ENCODE peak calls at places on chromosomes 13 and 19, in seven cellular contexts. One of them, this sample, is unnamed.

GRCh38 chr13:100108913-100109507 is 20.1 kb downstream of the PCCA start:
- DNase-seq in choroid plexus epithelial cell: no peak
- DNase-seq in NCI-H510A: no peak
- DNase-seq in ACHN: peak
- DNase-seq in ELR: peak
- DNase-seq in fibroblast of lung: no peak
- DNase-seq in activated T-helper 2 cell treated with anti-CD3 and anti-CD28 coated beads, Interferon-gamma antibody, Interleukin-2, Interleukin-4, amounts not matched to agents 10 μg/mL and 5 μg/mL and 100 μg/mL, durations not matched to agents 14 hours and 24 hours and 36 hours: no peak
- DNase-seq in this sample: no peak

GRCh38 chr19:43754312-43754561 is 525 bp downstream of the SMG9 start:
- DNase-seq in fibroblast of lung: no peak
- DNase-seq in ELR: no peak
- DNase-seq in activated T-helper 2 cell treated with anti-CD3 and anti-CD28 coated beads, Interferon-gamma antibody, Interleukin-2, Interleukin-4, amounts not matched to agents 10 μg/mL and 5 μg/mL and 100 μg/mL, durations not matched to agents 14 hours and 24 hours and 36 hours: no peak
- DNase-seq in NCI-H510A: no peak
- DNase-seq in ACHN: no peak
- DNase-seq in choroid plexus epithelial cell: no peak
- DNase-seq in this sample: no peak

GRCh38 chr19:43470288-43470687 is 4.9 kb upstream of the LYPD3 start:
- DNase-seq in activated T-helper 2 cell treated with anti-CD3 and anti-CD28 coated beads, Interferon-gamma antibody, Interleukin-2, Interleukin-4, amounts not matched to agents 10 μg/mL and 5 μg/mL and 100 μg/mL, durations not matched to agents 14 hours and 24 hours and 36 hours: no peak
- DNase-seq in NCI-H510A: no peak
- DNase-seq in choroid plexus epithelial cell: peak
- DNase-seq in ELR: peak
- DNase-seq in ACHN: no peak
- DNase-seq in fibroblast of lung: peak
- DNase-seq in this sample: no peak

GRCh38 chr19:42693760-42694350 is 46.4 kb downstream of the PSG3 start:
- DNase-seq in fibroblast of lung: peak
- DNase-seq in activated T-helper 2 cell treated with anti-CD3 and anti-CD28 coated beads, Interferon-gamma antibody, Interleukin-2, Interleukin-4, amounts not matched to agents 10 μg/mL and 5 μg/mL and 100 μg/mL, durations not matched to agents 14 hours and 24 hours and 36 hours: no peak
- DNase-seq in ACHN: peak
- DNase-seq in choroid plexus epithelial cell: peak
- DNase-seq in NCI-H510A: no peak
- DNase-seq in ELR: peak
- DNase-seq in this sample: peak

GRCh38 chr13:102399791-102400618 is 1.8 kb downstream of the FGF14 start:
- DNase-seq in ACHN: peak
- DNase-seq in ELR: no peak
- DNase-seq in fibroblast of lung: peak
- DNase-seq in choroid plexus epithelial cell: no peak
- DNase-seq in activated T-helper 2 cell treated with anti-CD3 and anti-CD28 coated beads, Interferon-gamma antibody, Interleukin-2, Interleukin-4, amounts not matched to agents 10 μg/mL and 5 μg/mL and 100 μg/mL, durations not matched to agents 14 hours and 24 hours and 36 hours: no peak
- DNase-seq in NCI-H510A: no peak
- DNase-seq in this sample: no peak

GRCh38 chr19:10112895-10113591 is 1.6 kb downstream of the P2RY11 start:
- DNase-seq in NCI-H510A: no peak
- DNase-seq in choroid plexus epithelial cell: peak
- DNase-seq in fibroblast of lung: no peak
- DNase-seq in activated T-helper 2 cell treated with anti-CD3 and anti-CD28 coated beads, Interferon-gamma antibody, Interleukin-2, Interleukin-4, amounts not matched to agents 10 μg/mL and 5 μg/mL and 100 μg/mL, durations not matched to agents 14 hours and 24 hours and 36 hours: peak
- DNase-seq in ACHN: no peak
- DNase-seq in ELR: peak
- DNase-seq in this sample: peak

GRCh38 chr13:101514695-101515275 is 62.3 kb downstream of the ITGBL1 start:
- DNase-seq in activated T-helper 2 cell treated with anti-CD3 and anti-CD28 coated beads, Interferon-gamma antibody, Interleukin-2, Interleukin-4, amounts not matched to agents 10 μg/mL and 5 μg/mL and 100 μg/mL, durations not matched to agents 14 hours and 24 hours and 36 hours: no peak
- DNase-seq in fibroblast of lung: peak
- DNase-seq in NCI-H510A: peak
- DNase-seq in ELR: peak
- DNase-seq in ACHN: peak
- DNase-seq in choroid plexus epithelial cell: peak
- DNase-seq in this sample: peak

GRCh38 chr13:20370815-20371421 is 138.8 kb upstream of the GJB6 start:
- DNase-seq in choroid plexus epithelial cell: no peak
- DNase-seq in ACHN: no peak
- DNase-seq in fibroblast of lung: no peak
- DNase-seq in NCI-H510A: no peak
- DNase-seq in ELR: no peak
- DNase-seq in activated T-helper 2 cell treated with anti-CD3 and anti-CD28 coated beads, Interferon-gamma antibody, Interleukin-2, Interleukin-4, amounts not matched to agents 10 μg/mL and 5 μg/mL and 100 μg/mL, durations not matched to agents 14 hours and 24 hours and 36 hours: no peak
- DNase-seq in this sample: peak

GRCh38 chr19:3175761-3176714 is 2.5 kb upstream of the S1PR4 start:
- DNase-seq in activated T-helper 2 cell treated with anti-CD3 and anti-CD28 coated beads, Interferon-gamma antibody, Interleukin-2, Interleukin-4, amounts not matched to agents 10 μg/mL and 5 μg/mL and 100 μg/mL, durations not matched to agents 14 hours and 24 hours and 36 hours: no peak
- DNase-seq in NCI-H510A: no peak
- DNase-seq in choroid plexus epithelial cell: peak
- DNase-seq in fibroblast of lung: peak
- DNase-seq in ELR: peak
- DNase-seq in ACHN: peak
- DNase-seq in this sample: peak

GRCh38 chr13:66689628-66690027 is 540.5 kb downstream of the PCDH9 start:
- DNase-seq in ACHN: peak
- DNase-seq in ELR: peak
- DNase-seq in NCI-H510A: no peak
- DNase-seq in activated T-helper 2 cell treated with anti-CD3 and anti-CD28 coated beads, Interferon-gamma antibody, Interleukin-2, Interleukin-4, amounts not matched to agents 10 μg/mL and 5 μg/mL and 100 μg/mL, durations not matched to agents 14 hours and 24 hours and 36 hours: no peak
- DNase-seq in fibroblast of lung: peak
- DNase-seq in choroid plexus epithelial cell: peak
- DNase-seq in this sample: peak

GRCh38 chr19:38792250-38793111 is 3.5 kb downstream of the LGALS7B start:
- DNase-seq in NCI-H510A: no peak
- DNase-seq in activated T-helper 2 cell treated with anti-CD3 and anti-CD28 coated beads, Interferon-gamma antibody, Interleukin-2, Interleukin-4, amounts not matched to agents 10 μg/mL and 5 μg/mL and 100 μg/mL, durations not matched to agents 14 hours and 24 hours and 36 hours: peak
- DNase-seq in ACHN: no peak
- DNase-seq in ELR: no peak
- DNase-seq in choroid plexus epithelial cell: peak
- DNase-seq in fibroblast of lung: peak
- DNase-seq in this sample: no peak

GRCh38 chr19:48815870-48816501 is 5.2 kb upstream of the BCAT2 start:
- DNase-seq in choroid plexus epithelial cell: peak
- DNase-seq in activated T-helper 2 cell treated with anti-CD3 and anti-CD28 coated beads, Interferon-gamma antibody, Interleukin-2, Interleukin-4, amounts not matched to agents 10 μg/mL and 5 μg/mL and 100 μg/mL, durations not matched to agents 14 hours and 24 hours and 36 hours: no peak
- DNase-seq in NCI-H510A: peak
- DNase-seq in ELR: peak
- DNase-seq in fibroblast of lung: no peak
- DNase-seq in ACHN: no peak
- DNase-seq in this sample: no peak

GRCh38 chr19:47729799-47730520 is 15.4 kb upstream of the NOP53 start:
- DNase-seq in fibroblast of lung: no peak
- DNase-seq in choroid plexus epithelial cell: no peak
- DNase-seq in activated T-helper 2 cell treated with anti-CD3 and anti-CD28 coated beads, Interferon-gamma antibody, Interleukin-2, Interleukin-4, amounts not matched to agents 10 μg/mL and 5 μg/mL and 100 μg/mL, durations not matched to agents 14 hours and 24 hours and 36 hours: peak
- DNase-seq in NCI-H510A: no peak
- DNase-seq in ACHN: peak
- DNase-seq in ELR: peak
- DNase-seq in this sample: peak

GRCh38 chr19:37966211-37967072 is 59.4 kb downstream of the SIPA1L3 start:
- DNase-seq in NCI-H510A: peak
- DNase-seq in choroid plexus epithelial cell: no peak
- DNase-seq in activated T-helper 2 cell treated with anti-CD3 and anti-CD28 coated beads, Interferon-gamma antibody, Interleukin-2, Interleukin-4, amounts not matched to agents 10 μg/mL and 5 μg/mL and 100 μg/mL, durations not matched to agents 14 hours and 24 hours and 36 hours: no peak
- DNase-seq in fibroblast of lung: no peak
- DNase-seq in ELR: peak
- DNase-seq in ACHN: peak
- DNase-seq in this sample: peak

GRCh38 chr19:29318581-29318980 is 105.6 kb upstream of the UQCRFS1 start:
- DNase-seq in choroid plexus epithelial cell: no peak
- DNase-seq in activated T-helper 2 cell treated with anti-CD3 and anti-CD28 coated beads, Interferon-gamma antibody, Interleukin-2, Interleukin-4, amounts not matched to agents 10 μg/mL and 5 μg/mL and 100 μg/mL, durations not matched to agents 14 hours and 24 hours and 36 hours: no peak
- DNase-seq in ACHN: no peak
- DNase-seq in ELR: no peak
- DNase-seq in fibroblast of lung: no peak
- DNase-seq in NCI-H510A: no peak
- DNase-seq in this sample: no peak

GRCh38 chr13:40149611-40150283 is 494.3 kb downstream of the COG6 start:
- DNase-seq in activated T-helper 2 cell treated with anti-CD3 and anti-CD28 coated beads, Interferon-gamma antibody, Interleukin-2, Interleukin-4, amounts not matched to agents 10 μg/mL and 5 μg/mL and 100 μg/mL, durations not matched to agents 14 hours and 24 hours and 36 hours: no peak
- DNase-seq in NCI-H510A: no peak
- DNase-seq in choroid plexus epithelial cell: peak
- DNase-seq in ELR: peak
- DNase-seq in ACHN: peak
- DNase-seq in fibroblast of lung: peak
- DNase-seq in this sample: peak

GRCh38 chr13:106373989-106374572 is 161.4 kb downstream of the EFNB2 start:
- DNase-seq in activated T-helper 2 cell treated with anti-CD3 and anti-CD28 coated beads, Interferon-gamma antibody, Interleukin-2, Interleukin-4, amounts not matched to agents 10 μg/mL and 5 μg/mL and 100 μg/mL, durations not matched to agents 14 hours and 24 hours and 36 hours: no peak
- DNase-seq in choroid plexus epithelial cell: peak
- DNase-seq in NCI-H510A: no peak
- DNase-seq in ELR: no peak
- DNase-seq in ACHN: no peak
- DNase-seq in fibroblast of lung: peak
- DNase-seq in this sample: peak

GRCh38 chr19:52948025-52948770 is 14.5 kb downstream of the ZNF816 start:
- DNase-seq in NCI-H510A: no peak
- DNase-seq in fibroblast of lung: no peak
- DNase-seq in activated T-helper 2 cell treated with anti-CD3 and anti-CD28 coated beads, Interferon-gamma antibody, Interleukin-2, Interleukin-4, amounts not matched to agents 10 μg/mL and 5 μg/mL and 100 μg/mL, durations not matched to agents 14 hours and 24 hours and 36 hours: no peak
- DNase-seq in ELR: no peak
- DNase-seq in ACHN: no peak
- DNase-seq in choroid plexus epithelial cell: no peak
- DNase-seq in this sample: no peak

GRCh38 chr13:64817721-64818120 is 2412.4 kb downstream of the PCDH9 start:
- DNase-seq in activated T-helper 2 cell treated with anti-CD3 and anti-CD28 coated beads, Interferon-gamma antibody, Interleukin-2, Interleukin-4, amounts not matched to agents 10 μg/mL and 5 μg/mL and 100 μg/mL, durations not matched to agents 14 hours and 24 hours and 36 hours: no peak
- DNase-seq in ACHN: no peak
- DNase-seq in NCI-H510A: no peak
- DNase-seq in ELR: peak
- DNase-seq in fibroblast of lung: peak
- DNase-seq in choroid plexus epithelial cell: peak
- DNase-seq in this sample: no peak

GRCh38 chr13:100634686-100635085 is 39.9 kb downstream of the TMTC4 start:
- DNase-seq in choroid plexus epithelial cell: no peak
- DNase-seq in ACHN: no peak
- DNase-seq in fibroblast of lung: no peak
- DNase-seq in ELR: no peak
- DNase-seq in NCI-H510A: no peak
- DNase-seq in activated T-helper 2 cell treated with anti-CD3 and anti-CD28 coated beads, Interferon-gamma antibody, Interleukin-2, Interleukin-4, amounts not matched to agents 10 μg/mL and 5 μg/mL and 100 μg/mL, durations not matched to agents 14 hours and 24 hours and 36 hours: no peak
- DNase-seq in this sample: no peak

GRCh38 chr19:13181747-13182388 is 31.7 kb downstream of the IER2 start:
- DNase-seq in ELR: peak
- DNase-seq in ACHN: no peak
- DNase-seq in choroid plexus epithelial cell: peak
- DNase-seq in NCI-H510A: no peak
- DNase-seq in fibroblast of lung: peak
- DNase-seq in activated T-helper 2 cell treated with anti-CD3 and anti-CD28 coated beads, Interferon-gamma antibody, Interleukin-2, Interleukin-4, amounts not matched to agents 10 μg/mL and 5 μg/mL and 100 μg/mL, durations not matched to agents 14 hours and 24 hours and 36 hours: no peak
- DNase-seq in this sample: no peak

GRCh38 chr13:86585826-86586225 is 786.6 kb upstream of the SLITRK6 start:
- DNase-seq in ELR: no peak
- DNase-seq in activated T-helper 2 cell treated with anti-CD3 and anti-CD28 coated beads, Interferon-gamma antibody, Interleukin-2, Interleukin-4, amounts not matched to agents 10 μg/mL and 5 μg/mL and 100 μg/mL, durations not matched to agents 14 hours and 24 hours and 36 hours: no peak
- DNase-seq in NCI-H510A: no peak
- DNase-seq in ACHN: no peak
- DNase-seq in choroid plexus epithelial cell: peak
- DNase-seq in fibroblast of lung: peak
- DNase-seq in this sample: peak

GRCh38 chr13:26923824-26924605 is 163.4 kb upstream of the GPR12 start:
- DNase-seq in activated T-helper 2 cell treated with anti-CD3 and anti-CD28 coated beads, Interferon-gamma antibody, Interleukin-2, Interleukin-4, amounts not matched to agents 10 μg/mL and 5 μg/mL and 100 μg/mL, durations not matched to agents 14 hours and 24 hours and 36 hours: no peak
- DNase-seq in ELR: peak
- DNase-seq in choroid plexus epithelial cell: peak
- DNase-seq in fibroblast of lung: peak
- DNase-seq in NCI-H510A: no peak
- DNase-seq in ACHN: no peak
- DNase-seq in this sample: peak

GRCh38 chr19:28424662-28425430 is 788.1 kb downstream of the UQCRFS1 start:
- DNase-seq in ACHN: no peak
- DNase-seq in ELR: no peak
- DNase-seq in choroid plexus epithelial cell: no peak
- DNase-seq in fibroblast of lung: no peak
- DNase-seq in NCI-H510A: no peak
- DNase-seq in activated T-helper 2 cell treated with anti-CD3 and anti-CD28 coated beads, Interferon-gamma antibody, Interleukin-2, Interleukin-4, amounts not matched to agents 10 μg/mL and 5 μg/mL and 100 μg/mL, durations not matched to agents 14 hours and 24 hours and 36 hours: no peak
- DNase-seq in this sample: no peak

GRCh38 chr19:46571495-46571894 is 29.6 kb upstream of the CALM3 start:
- DNase-seq in activated T-helper 2 cell treated with anti-CD3 and anti-CD28 coated beads, Interferon-gamma antibody, Interleukin-2, Interleukin-4, amounts not matched to agents 10 μg/mL and 5 μg/mL and 100 μg/mL, durations not matched to agents 14 hours and 24 hours and 36 hours: peak
- DNase-seq in fibroblast of lung: no peak
- DNase-seq in ACHN: peak
- DNase-seq in ELR: peak
- DNase-seq in choroid plexus epithelial cell: peak
- DNase-seq in NCI-H510A: no peak
- DNase-seq in this sample: peak

GRCh38 chr19:52600639-52601024 is 30.5 kb downstream of the ZNF701 start:
- DNase-seq in ELR: no peak
- DNase-seq in activated T-helper 2 cell treated with anti-CD3 and anti-CD28 coated beads, Interferon-gamma antibody, Interleukin-2, Interleukin-4, amounts not matched to agents 10 μg/mL and 5 μg/mL and 100 μg/mL, durations not matched to agents 14 hours and 24 hours and 36 hours: no peak
- DNase-seq in fibroblast of lung: no peak
- DNase-seq in ACHN: no peak
- DNase-seq in choroid plexus epithelial cell: no peak
- DNase-seq in NCI-H510A: no peak
- DNase-seq in this sample: no peak

GRCh38 chr19:48443262-48443661 is 2.5 kb upstream of the GRWD1 start:
- DNase-seq in ACHN: no peak
- DNase-seq in choroid plexus epithelial cell: peak
- DNase-seq in NCI-H510A: no peak
- DNase-seq in fibroblast of lung: no peak
- DNase-seq in activated T-helper 2 cell treated with anti-CD3 and anti-CD28 coated beads, Interferon-gamma antibody, Interleukin-2, Interleukin-4, amounts not matched to agents 10 μg/mL and 5 μg/mL and 100 μg/mL, durations not matched to agents 14 hours and 24 hours and 36 hours: no peak
- DNase-seq in ELR: no peak
- DNase-seq in this sample: no peak

GRCh38 chr19:14142262-14143190 is 6.1 kb upstream of the ASF1B start:
- DNase-seq in ACHN: no peak
- DNase-seq in ELR: no peak
- DNase-seq in activated T-helper 2 cell treated with anti-CD3 and anti-CD28 coated beads, Interferon-gamma antibody, Interleukin-2, Interleukin-4, amounts not matched to agents 10 μg/mL and 5 μg/mL and 100 μg/mL, durations not matched to agents 14 hours and 24 hours and 36 hours: no peak
- DNase-seq in NCI-H510A: no peak
- DNase-seq in choroid plexus epithelial cell: no peak
- DNase-seq in fibroblast of lung: no peak
- DNase-seq in this sample: no peak

GRCh38 chr13:99796175-99796819 is 175.3 kb downstream of the ZIC5 start:
- DNase-seq in fibroblast of lung: peak
- DNase-seq in NCI-H510A: no peak
- DNase-seq in activated T-helper 2 cell treated with anti-CD3 and anti-CD28 coated beads, Interferon-gamma antibody, Interleukin-2, Interleukin-4, amounts not matched to agents 10 μg/mL and 5 μg/mL and 100 μg/mL, durations not matched to agents 14 hours and 24 hours and 36 hours: no peak
- DNase-seq in ACHN: peak
- DNase-seq in ELR: peak
- DNase-seq in choroid plexus epithelial cell: peak
- DNase-seq in this sample: peak